ENCODE peak calls at places on chromosomes 4 and X, in eight cellular contexts. One of them, this sample, is unnamed.

GRCh38 chr4:17272154-17272553 is 239.7 kb downstream of the QDPR start:
- DNase-seq in activated naive CD4-positive, alpha-beta T cell: no peak
- DNase-seq in heart right ventricle: no peak
- DNase-seq in astrocyte of the spinal cord: no peak
- DNase-seq in hypothalamus: no peak
- DNase-seq in psoas muscle: no peak
- DNase-seq in activated CD4-positive, alpha-beta T cell treated with anti-CD3 and anti-CD28 coated beads for 1 hour: no peak
- DNase-seq in NCI-H82: no peak
- DNase-seq in this sample: no peak

GRCh38 chrX:119381349-119381944 is 17.7 kb upstream of the SLC25A43 start:
- DNase-seq in NCI-H82: no peak
- DNase-seq in heart right ventricle: no peak
- DNase-seq in hypothalamus: no peak
- DNase-seq in activated naive CD4-positive, alpha-beta T cell: no peak
- DNase-seq in psoas muscle: no peak
- DNase-seq in activated CD4-positive, alpha-beta T cell treated with anti-CD3 and anti-CD28 coated beads for 1 hour: no peak
- DNase-seq in astrocyte of the spinal cord: no peak
- DNase-seq in this sample: no peak

GRCh38 chrX:31508338-31508737 is 436.5 kb upstream of the FTHL17 start:
- DNase-seq in activated CD4-positive, alpha-beta T cell treated with anti-CD3 and anti-CD28 coated beads for 1 hour: no peak
- DNase-seq in activated naive CD4-positive, alpha-beta T cell: no peak
- DNase-seq in psoas muscle: no peak
- DNase-seq in astrocyte of the spinal cord: peak
- DNase-seq in hypothalamus: no peak
- DNase-seq in NCI-H82: no peak
- DNase-seq in heart right ventricle: no peak
- DNase-seq in this sample: no peak

GRCh38 chrX:19457662-19458061 is 57.6 kb downstream of the MAP3K15 start:
- DNase-seq in psoas muscle: no peak
- DNase-seq in activated CD4-positive, alpha-beta T cell treated with anti-CD3 and anti-CD28 coated beads for 1 hour: no peak
- DNase-seq in activated naive CD4-positive, alpha-beta T cell: no peak
- DNase-seq in hypothalamus: no peak
- DNase-seq in astrocyte of the spinal cord: no peak
- DNase-seq in NCI-H82: no peak
- DNase-seq in heart right ventricle: no peak
- DNase-seq in this sample: no peak

GRCh38 chr4:184416913-184417734 is 57.2 kb downstream of the IRF2 start:
- DNase-seq in NCI-H82: no peak
- DNase-seq in activated CD4-positive, alpha-beta T cell treated with anti-CD3 and anti-CD28 coated beads for 1 hour: peak
- DNase-seq in psoas muscle: no peak
- DNase-seq in activated naive CD4-positive, alpha-beta T cell: no peak
- DNase-seq in astrocyte of the spinal cord: no peak
- DNase-seq in hypothalamus: no peak
- DNase-seq in heart right ventricle: no peak
- DNase-seq in this sample: no peak

GRCh38 chrX:71052721-71053120 is 15.4 kb downstream of the SNX12 start:
- DNase-seq in heart right ventricle: no peak
- DNase-seq in activated CD4-positive, alpha-beta T cell treated with anti-CD3 and anti-CD28 coated beads for 1 hour: no peak
- DNase-seq in hypothalamus: no peak
- DNase-seq in astrocyte of the spinal cord: no peak
- DNase-seq in NCI-H82: no peak
- DNase-seq in psoas muscle: no peak
- DNase-seq in activated naive CD4-positive, alpha-beta T cell: no peak
- DNase-seq in this sample: no peak

GRCh38 chr4:3866813-3867129 is 100.6 kb downstream of the ADRA2C start:
- DNase-seq in astrocyte of the spinal cord: no peak
- DNase-seq in hypothalamus: no peak
- DNase-seq in activated CD4-positive, alpha-beta T cell treated with anti-CD3 and anti-CD28 coated beads for 1 hour: no peak
- DNase-seq in NCI-H82: no peak
- DNase-seq in activated naive CD4-positive, alpha-beta T cell: no peak
- DNase-seq in heart right ventricle: no peak
- DNase-seq in psoas muscle: no peak
- DNase-seq in this sample: no peak

GRCh38 chr4:99847362-99847976 is 30.8 kb downstream of the DAPP1 start:
- DNase-seq in activated CD4-positive, alpha-beta T cell treated with anti-CD3 and anti-CD28 coated beads for 1 hour: no peak
- DNase-seq in activated naive CD4-positive, alpha-beta T cell: no peak
- DNase-seq in hypothalamus: no peak
- DNase-seq in astrocyte of the spinal cord: no peak
- DNase-seq in NCI-H82: no peak
- DNase-seq in psoas muscle: no peak
- DNase-seq in heart right ventricle: no peak
- DNase-seq in this sample: no peak

GRCh38 chrX:53684415-53685192 is 1.9 kb downstream of the HUWE1 start:
- DNase-seq in hypothalamus: no peak
- DNase-seq in activated naive CD4-positive, alpha-beta T cell: no peak
- DNase-seq in activated CD4-positive, alpha-beta T cell treated with anti-CD3 and anti-CD28 coated beads for 1 hour: no peak
- DNase-seq in heart right ventricle: no peak
- DNase-seq in psoas muscle: no peak
- DNase-seq in NCI-H82: peak
- DNase-seq in astrocyte of the spinal cord: no peak
- DNase-seq in this sample: no peak

GRCh38 chrX:39755152-39756032 is 342.4 kb downstream of the BCOR start:
- DNase-seq in astrocyte of the spinal cord: peak
- DNase-seq in psoas muscle: peak
- DNase-seq in activated naive CD4-positive, alpha-beta T cell: no peak
- DNase-seq in heart right ventricle: peak
- DNase-seq in NCI-H82: no peak
- DNase-seq in activated CD4-positive, alpha-beta T cell treated with anti-CD3 and anti-CD28 coated beads for 1 hour: no peak
- DNase-seq in hypothalamus: peak
- DNase-seq in this sample: peak

GRCh38 chrX:40420899-40421729 is 159.7 kb upstream of the ATP6AP2 start:
- DNase-seq in psoas muscle: no peak
- DNase-seq in hypothalamus: peak
- DNase-seq in astrocyte of the spinal cord: peak
- DNase-seq in activated naive CD4-positive, alpha-beta T cell: no peak
- DNase-seq in activated CD4-positive, alpha-beta T cell treated with anti-CD3 and anti-CD28 coated beads for 1 hour: no peak
- DNase-seq in NCI-H82: no peak
- DNase-seq in heart right ventricle: peak
- DNase-seq in this sample: no peak

GRCh38 chr4:77697860-77698599 is 92.4 kb downstream of the CXCL13 start:
- DNase-seq in NCI-H82: peak
- DNase-seq in heart right ventricle: no peak
- DNase-seq in hypothalamus: no peak
- DNase-seq in activated naive CD4-positive, alpha-beta T cell: no peak
- DNase-seq in activated CD4-positive, alpha-beta T cell treated with anti-CD3 and anti-CD28 coated beads for 1 hour: no peak
- DNase-seq in astrocyte of the spinal cord: peak
- DNase-seq in psoas muscle: peak
- DNase-seq in this sample: peak

GRCh38 chrX:9942086-9942485 is 25.1 kb upstream of the CLDN34 start:
- DNase-seq in activated naive CD4-positive, alpha-beta T cell: no peak
- DNase-seq in activated CD4-positive, alpha-beta T cell treated with anti-CD3 and anti-CD28 coated beads for 1 hour: no peak
- DNase-seq in NCI-H82: no peak
- DNase-seq in hypothalamus: no peak
- DNase-seq in astrocyte of the spinal cord: no peak
- DNase-seq in heart right ventricle: no peak
- DNase-seq in psoas muscle: no peak
- DNase-seq in this sample: no peak

GRCh38 chr4:114563536-114564315 is 34.9 kb upstream of the UGT8 start:
- DNase-seq in astrocyte of the spinal cord: peak
- DNase-seq in heart right ventricle: no peak
- DNase-seq in activated naive CD4-positive, alpha-beta T cell: no peak
- DNase-seq in hypothalamus: no peak
- DNase-seq in activated CD4-positive, alpha-beta T cell treated with anti-CD3 and anti-CD28 coated beads for 1 hour: no peak
- DNase-seq in psoas muscle: no peak
- DNase-seq in NCI-H82: no peak
- DNase-seq in this sample: no peak

GRCh38 chr4:15794432-15794831 is 16.3 kb downstream of the CD38 start:
- DNase-seq in activated CD4-positive, alpha-beta T cell treated with anti-CD3 and anti-CD28 coated beads for 1 hour: no peak
- DNase-seq in heart right ventricle: no peak
- DNase-seq in psoas muscle: no peak
- DNase-seq in activated naive CD4-positive, alpha-beta T cell: no peak
- DNase-seq in hypothalamus: no peak
- DNase-seq in NCI-H82: no peak
- DNase-seq in astrocyte of the spinal cord: no peak
- DNase-seq in this sample: no peak

GRCh38 chrX:32455704-32456103 is 755.6 kb downstream of the DMD start:
- DNase-seq in hypothalamus: no peak
- DNase-seq in activated naive CD4-positive, alpha-beta T cell: no peak
- DNase-seq in NCI-H82: no peak
- DNase-seq in psoas muscle: no peak
- DNase-seq in astrocyte of the spinal cord: no peak
- DNase-seq in heart right ventricle: no peak
- DNase-seq in activated CD4-positive, alpha-beta T cell treated with anti-CD3 and anti-CD28 coated beads for 1 hour: no peak
- DNase-seq in this sample: no peak

GRCh38 chr4:70903282-70903603 is 1.1 kb downstream of the MOB1B start:
- DNase-seq in activated CD4-positive, alpha-beta T cell treated with anti-CD3 and anti-CD28 coated beads for 1 hour: no peak
- DNase-seq in activated naive CD4-positive, alpha-beta T cell: no peak
- DNase-seq in heart right ventricle: no peak
- DNase-seq in hypothalamus: no peak
- DNase-seq in psoas muscle: no peak
- DNase-seq in astrocyte of the spinal cord: no peak
- DNase-seq in NCI-H82: peak
- DNase-seq in this sample: peak

GRCh38 chr4:106584590-106584989 is 216.0 kb upstream of the GIMD1 start:
- DNase-seq in heart right ventricle: no peak
- DNase-seq in psoas muscle: no peak
- DNase-seq in astrocyte of the spinal cord: peak
- DNase-seq in activated naive CD4-positive, alpha-beta T cell: no peak
- DNase-seq in hypothalamus: no peak
- DNase-seq in activated CD4-positive, alpha-beta T cell treated with anti-CD3 and anti-CD28 coated beads for 1 hour: no peak
- DNase-seq in NCI-H82: no peak
- DNase-seq in this sample: no peak

GRCh38 chr4:141814499-141814898 is 178.1 kb downstream of the IL15 start:
- DNase-seq in hypothalamus: no peak
- DNase-seq in activated CD4-positive, alpha-beta T cell treated with anti-CD3 and anti-CD28 coated beads for 1 hour: no peak
- DNase-seq in NCI-H82: no peak
- DNase-seq in heart right ventricle: no peak
- DNase-seq in astrocyte of the spinal cord: no peak
- DNase-seq in psoas muscle: no peak
- DNase-seq in activated naive CD4-positive, alpha-beta T cell: no peak
- DNase-seq in this sample: no peak

GRCh38 chr4:169351860-169352259 is 81.1 kb upstream of the SH3RF1 start:
- DNase-seq in NCI-H82: peak
- DNase-seq in heart right ventricle: no peak
- DNase-seq in activated CD4-positive, alpha-beta T cell treated with anti-CD3 and anti-CD28 coated beads for 1 hour: no peak
- DNase-seq in psoas muscle: no peak
- DNase-seq in activated naive CD4-positive, alpha-beta T cell: no peak
- DNase-seq in astrocyte of the spinal cord: peak
- DNase-seq in hypothalamus: no peak
- DNase-seq in this sample: no peak

GRCh38 chrX:25805744-25806143 is 332.4 kb upstream of the MAGEB18 start:
- DNase-seq in astrocyte of the spinal cord: no peak
- DNase-seq in hypothalamus: no peak
- DNase-seq in heart right ventricle: no peak
- DNase-seq in activated CD4-positive, alpha-beta T cell treated with anti-CD3 and anti-CD28 coated beads for 1 hour: no peak
- DNase-seq in psoas muscle: peak
- DNase-seq in activated naive CD4-positive, alpha-beta T cell: no peak
- DNase-seq in NCI-H82: no peak
- DNase-seq in this sample: no peak

GRCh38 chr4:121726642-121727268 is 30.0 kb upstream of the ANXA5 start:
- DNase-seq in NCI-H82: peak
- DNase-seq in hypothalamus: no peak
- DNase-seq in heart right ventricle: no peak
- DNase-seq in activated CD4-positive, alpha-beta T cell treated with anti-CD3 and anti-CD28 coated beads for 1 hour: no peak
- DNase-seq in activated naive CD4-positive, alpha-beta T cell: no peak
- DNase-seq in astrocyte of the spinal cord: peak
- DNase-seq in psoas muscle: no peak
- DNase-seq in this sample: no peak

GRCh38 chr4:108118505-108118904 is 50.2 kb downstream of the LEF1 start:
- DNase-seq in hypothalamus: no peak
- DNase-seq in activated naive CD4-positive, alpha-beta T cell: no peak
- DNase-seq in heart right ventricle: no peak
- DNase-seq in activated CD4-positive, alpha-beta T cell treated with anti-CD3 and anti-CD28 coated beads for 1 hour: no peak
- DNase-seq in astrocyte of the spinal cord: peak
- DNase-seq in NCI-H82: no peak
- DNase-seq in psoas muscle: no peak
- DNase-seq in this sample: no peak